ENCODE peak calls at places on chromosomes 1 and 21, in seven cellular contexts. X is hepatocyte, V is GM23338, W is MM.1S, S is GM23248, K is PC-3, G is PC-9. H is an unnamed sample. For H3K9me2, the result is how much of the 10 kb centered on the place peaks cover.

GRCh38 chr1:67836769-67837168 is 3.5 kb upstream of the GNG12 start:
- DNase-seq in K (no peak), S (no peak), X (no peak), G (no peak), V (no peak), W (no peak), H (no peak)

GRCh38 chr1:26020390-26020789 is 1.2 kb upstream of the EXTL1 start:
- DNase-seq in W (no peak), K (no peak), X (no peak), G (no peak), V (no peak), S (peak), H (no peak)

GRCh38 chr1:239233626-239234025 is 152.7 kb upstream of the CHRM3 start:
- DNase-seq in S (no peak), V (peak), G (no peak), K (no peak), W (no peak), X (peak), H (no peak)

GRCh38 chr1:43015269-43015668 is 56.6 kb upstream of the SLC2A1 start:
- DNase-seq in K (no peak), S (no peak), G (no peak), W (no peak), V (no peak), X (no peak), H (no peak)

GRCh38 chr1:69671363-69672010 is 103.8 kb downstream of the LRRC7 start:
- DNase-seq in V (no peak), W (no peak), K (no peak), G (no peak), X (no peak), S (peak), H (no peak)

GRCh38 chr1:202280595-202280994 is 61.1 kb downstream of the UBE2T start:
- DNase-seq in V (peak), W (no peak), S (no peak), K (no peak), X (no peak), G (no peak), H (no peak)

GRCh38 chr1:67126974-67127373 is 7.8 kb downstream of the C1orf141 start:
- DNase-seq in X (no peak), S (no peak), K (no peak), W (no peak), V (no peak), G (no peak), H (no peak)

GRCh38 chr21:45992311-45993209 is 11.0 kb downstream of the COL6A1 start:
- DNase-seq in S (peak), V (no peak), K (no peak), X (no peak), W (no peak), G (no peak), H (no peak)

GRCh38 chr1:32330558-32331127 is 5.4 kb downstream of the MARCKSL1 start:
- DNase-seq in W (no peak), V (no peak), X (no peak), G (no peak), K (no peak), S (no peak), H (no peak)

GRCh38 chr1:116457944-116458343 is 84.9 kb downstream of the ATP1A1 start:
- DNase-seq in W (no peak), S (no peak), V (no peak), G (no peak), X (no peak), K (no peak), H (no peak)

GRCh38 chr21:25384782-25385181 is 222.5 kb downstream of the MRPL39 start:
- DNase-seq in X (no peak), K (no peak), S (no peak), W (no peak), V (no peak), G (no peak), H (no peak)

GRCh38 chr1:223244366-223245103 is 101.5 kb upstream of the TLR5 start:
- DNase-seq in W (no peak), S (peak), K (peak), X (no peak), V (no peak), G (peak), H (no peak)

GRCh38 chr1:210653771-210654170 is 325.1 kb downstream of the HHAT start:
- DNase-seq in S (no peak), X (no peak), V (no peak), G (no peak), K (no peak), W (no peak), H (peak)

GRCh38 chr1:58136502-58136901 is 410.0 kb downstream of the OMA1 start:
- DNase-seq in W (no peak), S (no peak), V (no peak), X (no peak), K (no peak), G (no peak), H (no peak)

GRCh38 chr1:97999320-97999719 is 78.5 kb upstream of the DPYD start:
- DNase-seq in S (peak), G (no peak), W (no peak), K (no peak), V (no peak), X (no peak), H (no peak)

GRCh38 chr1:201172999-201173610 is 17.5 kb upstream of the IGFN1 start:
- DNase-seq in X (peak), S (peak), K (peak), G (peak), W (no peak), V (no peak), H (no peak)

GRCh38 chr1:55428944-55429931 is 214.1 kb upstream of the USP24 start:
- DNase-seq in V (peak), X (peak), K (peak), S (peak), W (no peak), G (peak), H (peak)

GRCh38 chr1:1117469-1117831 is 1.6 kb upstream of the C1orf159 start:
- DNase-seq in G (no peak), W (no peak), K (no peak), V (no peak), S (no peak), X (no peak), H (no peak)

GRCh38 chr1:41098657-41099207 is 77.2 kb upstream of the SLFNL1 start:
- DNase-seq in K (no peak), G (no peak), S (no peak), X (no peak), W (no peak), V (no peak), H (no peak)

GRCh38 chr1:43947890-43948437 is 1.2 kb downstream of the IPO13 start:
- DNase-seq in V (no peak), G (no peak), K (peak), W (no peak), S (peak), X (no peak), H (no peak)

GRCh38 chr1:201673912-201674311 is 135.0 kb downstream of the NAV1 start:
- DNase-seq in W (no peak), X (no peak), V (peak), S (no peak), G (no peak), K (no peak), H (no peak)

GRCh38 chr1:207752456-207753132 is 740 bp downstream of the CD46 start:
- DNase-seq in V (peak), S (peak), G (peak), X (peak), W (peak), K (peak), H (no peak)

GRCh38 chr1:232599178-232600041 is 30.5 kb downstream of the SIPA1L2 start:
- DNase-seq in X (no peak), V (no peak), G (no peak), S (peak), K (peak), W (peak), H (no peak)

GRCh38 chr1:22592919-22593790 is 29.9 kb downstream of the EPHA8 start:
- DNase-seq in K (no peak), G (peak), W (no peak), X (no peak), S (no peak), V (peak), H (peak)

GRCh38 chr1:2318294-2319278 is 72.8 kb downstream of the MORN1 start:
- DNase-seq in W (no peak), K (no peak), G (no peak), S (no peak), X (no peak), V (no peak), H (no peak)

GRCh38 chr1:162347281-162347680 is 29.4 kb downstream of the SPATA46 start:
- DNase-seq in K (no peak), S (no peak), X (no peak), W (no peak), G (peak), V (no peak), H (no peak)

GRCh38 chr1:237913345-237913744 is 22.6 kb upstream of the ZP4 start:
- DNase-seq in X (no peak), G (no peak), S (no peak), K (peak), V (no peak), W (no peak), H (no peak)

GRCh38 chr1:73537400-73537799 is 660.6 kb downstream of the LRRIQ3 start:
- DNase-seq in K (no peak), W (no peak), X (no peak), V (peak), S (no peak), G (no peak), H (no peak)

GRCh38 chr1:21667348-21668231 is 1.6 kb downstream of the RAP1GAP start:
- DNase-seq in K (no peak), W (no peak), V (no peak), G (no peak), X (no peak), S (no peak), H (no peak)

GRCh38 chr1:91826248-91826647 is 59.7 kb downstream of the TGFBR3 start:
- DNase-seq in W (no peak), G (no peak), V (no peak), X (no peak), K (no peak), S (no peak), H (no peak)
- TF ChIP-seq EZH2 in W (no peak), G (no peak), V (no peak), X (no peak), K (no peak), S (no peak), H (no peak)

GRCh38 chr1:153730468-153730988 is 2.7 kb downstream of the INTS3 start:
- DNase-seq in X (no peak), S (no peak), W (no peak), V (no peak), K (no peak), G (no peak), H (no peak)

GRCh38 chr1:153734380-153735089 is 6.7 kb downstream of the INTS3 start:
- DNase-seq in K (no peak), W (no peak), G (no peak), X (no peak), V (no peak), S (no peak), H (no peak)

GRCh38 chr1:153735090-153735420 is 7.2 kb downstream of the INTS3 start:
- DNase-seq in G (no peak), V (no peak), K (no peak), S (no peak), X (no peak), W (no peak), H (no peak)

GRCh38 chr1:153728305-153729066 is 636 bp downstream of the INTS3 start:
- DNase-seq in G (peak), V (peak), W (no peak), X (peak), K (peak), S (peak), H (no peak)

GRCh38 chr1:153733970-153734369 is 6.1 kb downstream of the INTS3 start:
- DNase-seq in K (peak), G (no peak), X (no peak), W (no peak), S (peak), V (no peak), H (no peak)
- H3K9me2 ChIP-seq in K (under half), G (under half), X (under half), W (under half), S (under half), V (under half), H (under half)

GRCh38 chr1:50425376-50426107 is 2.3 kb upstream of the DMRTA2 start:
- DNase-seq in G (no peak), W (no peak), X (no peak), V (peak), S (no peak), K (no peak), H (no peak)
- TF ChIP-seq EZH2 in G (no peak), W (no peak), X (no peak), V (peak), S (peak), K (no peak), H (no peak)

DNA sequence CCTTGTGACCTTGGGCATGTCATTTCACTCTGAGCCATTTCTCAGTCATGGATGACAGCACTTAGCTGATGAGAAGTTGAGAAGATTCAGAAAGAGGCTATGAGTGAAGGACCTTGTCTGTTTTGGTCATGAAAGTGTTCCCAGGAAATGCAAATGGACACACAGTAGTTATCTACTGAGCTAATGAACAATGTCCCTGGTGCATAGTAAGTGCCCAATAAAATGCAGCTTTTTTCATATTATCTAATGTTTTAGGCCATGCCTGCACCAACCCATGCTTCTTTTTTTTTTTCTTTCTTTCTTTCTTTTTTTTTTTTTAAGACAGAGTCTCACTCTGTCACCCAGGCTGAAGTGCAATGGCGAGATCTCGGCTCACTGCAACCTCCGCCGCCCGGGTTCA is 44.4 kb upstream of the EPB41 start:
- DNase-seq in G (no peak), K (no peak), W (no peak), S (no peak), X (no peak), V (no peak), H (no peak)
- H3K9me2 ChIP-seq in G (under half), K (under half), W (under half), S (under half), X (under half), V (under half), H (under half)

GRCh38 chr1:37667023-37667769 is 25.1 kb upstream of the CDCA8 start:
- DNase-seq in V (peak), W (no peak), G (no peak), S (peak), X (no peak), K (no peak), H (no peak)
- TF ChIP-seq EZH2 in V (no peak), W (no peak), G (no peak), S (no peak), X (no peak), K (no peak), H (no peak)

DNA sequence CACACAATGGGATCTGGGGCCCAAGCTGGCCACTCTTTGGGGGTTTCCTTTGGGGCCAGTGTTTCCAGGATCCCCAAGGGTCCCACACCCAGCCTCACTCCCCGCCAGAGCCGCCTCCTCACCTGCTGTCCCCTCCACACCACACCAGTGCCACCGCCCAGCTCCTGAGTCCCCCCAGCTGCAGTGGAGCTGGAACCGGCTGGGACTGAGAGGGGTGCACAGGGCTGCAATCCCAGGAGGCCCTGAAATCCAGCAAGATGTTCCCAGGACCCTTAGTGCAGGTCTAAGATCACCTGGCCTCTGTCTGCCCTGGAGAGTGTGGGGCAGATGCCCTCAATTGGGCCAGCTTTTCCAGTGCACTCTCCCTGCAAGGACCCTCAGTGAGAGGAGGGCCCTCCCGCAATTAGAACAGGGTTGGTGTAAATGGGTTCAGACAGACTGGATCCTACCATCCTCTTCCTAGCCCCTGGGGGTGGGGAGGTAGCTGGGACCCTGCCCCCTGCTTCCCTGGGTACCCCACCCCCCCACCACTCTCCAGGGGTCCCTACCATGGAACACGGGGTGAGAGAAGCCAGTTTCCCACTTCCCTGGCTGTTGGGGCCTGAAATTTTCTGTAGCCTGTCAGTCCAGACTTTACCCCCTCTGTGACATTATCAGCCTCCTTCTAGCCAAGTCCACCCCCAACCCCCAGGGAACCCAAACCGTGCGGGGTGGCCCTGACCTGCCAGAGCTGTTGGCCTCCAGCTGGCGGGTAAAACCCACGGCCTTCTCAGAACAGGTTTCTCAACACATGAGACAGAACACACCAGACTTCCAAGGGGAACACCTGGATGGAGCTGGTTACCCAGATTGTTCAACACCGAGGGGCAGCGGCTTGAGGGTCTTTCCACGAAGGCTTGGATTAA is 7.0 kb downstream of the KRTAP10-12 start:
- DNase-seq in G (no peak), W (no peak), S (no peak), K (no peak), V (no peak), X (no peak), H (no peak)
- H3K9me2 ChIP-seq in G (under half), W (under half), S (under half), K (under half), V (under half), X (under half), H (under half)

DNA sequence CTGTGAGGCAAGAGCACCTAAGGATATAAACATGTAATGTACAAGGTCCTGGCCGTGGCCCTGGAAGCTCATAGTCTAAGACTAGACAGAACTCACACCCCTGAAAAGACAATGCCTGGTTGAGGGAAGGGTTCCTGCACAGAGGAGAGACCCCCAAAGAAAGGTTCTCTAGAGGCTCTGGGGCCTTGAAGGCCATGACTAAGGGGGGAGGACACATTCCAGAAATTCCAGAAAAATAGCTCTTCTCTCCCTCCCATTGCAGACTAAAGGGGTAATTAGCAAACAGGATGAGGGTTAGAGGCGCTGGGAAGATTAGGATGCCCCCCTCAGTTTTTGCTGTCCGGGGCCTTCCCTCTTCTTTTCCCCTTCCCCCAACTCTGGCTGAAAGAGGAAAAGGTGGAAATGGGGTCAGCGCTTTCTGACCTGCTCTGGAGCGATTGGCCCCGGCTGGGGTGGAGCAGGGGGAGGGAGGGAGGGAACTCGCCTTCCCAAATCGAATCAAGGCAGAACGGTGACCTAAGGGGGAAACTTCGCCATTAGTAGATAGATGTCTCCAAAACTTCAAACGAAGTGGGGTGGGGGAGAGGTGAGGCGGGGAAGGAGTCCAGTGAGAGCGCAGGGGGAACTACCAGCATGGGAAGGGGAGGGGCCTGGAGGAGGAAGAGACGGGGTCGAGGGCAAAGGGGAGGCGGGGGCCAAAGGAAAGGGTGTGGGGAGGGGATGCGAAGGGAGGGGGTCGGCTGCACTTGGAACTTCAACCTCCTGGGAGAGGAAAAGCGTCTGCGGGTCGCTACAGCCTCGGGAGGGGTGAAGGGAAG is 11.8 kb downstream of the PAX7 start:
- DNase-seq in V (peak), S (no peak), K (no peak), W (no peak), G (no peak), X (no peak), H (no peak)
- TF ChIP-seq EZH2 in V (peak), S (no peak), K (no peak), W (no peak), G (no peak), X (no peak), H (no peak)

DNA sequence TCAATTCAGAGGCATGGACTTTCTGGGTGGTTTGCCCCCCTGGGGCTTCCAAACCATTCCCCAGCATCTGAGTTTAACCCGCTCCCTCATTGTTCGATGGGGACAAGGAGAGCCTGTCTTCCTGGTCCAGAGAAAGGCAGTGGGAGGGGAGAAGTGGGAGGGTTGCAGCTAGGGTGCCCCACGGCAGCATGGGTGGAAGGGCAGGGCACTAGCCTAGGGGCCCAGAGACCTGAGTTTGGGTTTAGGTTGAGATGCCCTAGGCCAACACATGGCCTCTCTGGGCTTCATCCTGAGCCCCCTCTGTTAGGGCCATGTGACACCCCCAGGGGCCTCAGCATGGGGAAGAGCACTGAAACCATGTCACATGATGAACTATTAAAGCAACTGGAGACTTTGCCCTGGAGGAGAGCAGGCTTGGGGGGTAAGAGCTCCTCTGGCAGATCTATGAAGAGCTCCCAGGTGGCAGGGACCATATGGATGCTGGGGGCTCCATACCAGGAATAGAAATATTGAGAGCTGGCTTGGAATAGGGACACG is 9.6 kb upstream of the RUNX3 start:
- DNase-seq in X (no peak), W (no peak), G (no peak), S (no peak), V (no peak), K (no peak), H (no peak)
- H3K9me2 ChIP-seq in X (under half), W (under half), G (under half), S (under half), V (under half), K (under half), H (under half)

GRCh38 chr1:184975208-184975875 is 1.0 kb upstream of the NIBAN1 start:
- DNase-seq in K (no peak), V (no peak), G (no peak), S (no peak), X (no peak), W (no peak), H (no peak)

GRCh38 chr1:184973308-184974085 is 811 bp downstream of the NIBAN1 start:
- DNase-seq in S (peak), X (peak), V (peak), G (peak), W (peak), K (peak), H (no peak)

GRCh38 chr1:184974837-184975115 is 468 bp upstream of the NIBAN1 start:
- DNase-seq in S (no peak), K (no peak), X (no peak), W (no peak), G (no peak), V (no peak), H (no peak)

GRCh38 chr1:184972281-184973055 is 1.8 kb downstream of the NIBAN1 start:
- DNase-seq in S (peak), V (no peak), G (no peak), W (no peak), K (peak), X (no peak), H (no peak)

GRCh38 chr1:184974086-184974836 is at the start of gene NIBAN1:
- DNase-seq in X (peak), G (peak), K (peak), S (peak), V (peak), W (peak), H (peak)
- TF ChIP-seq EZH2 in X (no peak), G (no peak), K (no peak), S (no peak), V (no peak), W (no peak), H (no peak)

H was measured in HCT116.